ENCODE peak calls at places on chromosome 9, in eight cellular contexts. C is H9; U is pancreas; S is CD4-positive, CD25-positive, alpha-beta regulatory T cell; W is dorsolateral prefrontal cortex; R is psoas muscle; H is breast epithelium; N is stomach. D is an unnamed sample.

GRCh38 chr9:76136986-76137385 is 246.5 kb downstream of the PCSK5 start:
- DNase-seq in C (no peak), U (no peak), S (peak), W (no peak), R (no peak), H (no peak), N (no peak), D (no peak)

GRCh38 chr9:108665856-108666784 is 189.7 kb downstream of the ACTL7B start:
- DNase-seq in C (no peak), U (no peak), S (no peak), W (no peak), R (no peak), H (no peak), N (no peak), D (no peak)

GRCh38 chr9:38083858-38084555 is 15.0 kb upstream of the SHB start:
- DNase-seq in C (no peak), U (no peak), S (no peak), W (no peak), R (no peak), H (no peak), N (no peak), D (no peak)

GRCh38 chr9:14670718-14671117 is 22.5 kb downstream of the ZDHHC21 start:
- DNase-seq in C (no peak), U (no peak), S (no peak), W (no peak), R (no peak), H (no peak), N (no peak), D (no peak)

GRCh38 chr9:121634329-121634784 is 17.1 kb upstream of the DAB2IP start:
- DNase-seq in C (no peak), U (no peak), S (no peak), W (no peak), R (no peak), H (no peak), N (no peak), D (no peak)

GRCh38 chr9:130138791-130139190 is 33.4 kb upstream of the NCS1 start:
- DNase-seq in C (no peak), U (no peak), S (peak), W (peak), R (peak), H (peak), N (no peak), D (no peak)

GRCh38 chr9:100426532-100427365 is at the start of gene MSANTD3:
- DNase-seq in C (peak), U (peak), S (peak), W (no peak), R (peak), H (peak), N (peak), D (peak)

GRCh38 chr9:130111805-130112204 is 58.1 kb downstream of the GPR107 start:
- DNase-seq in C (no peak), U (no peak), S (no peak), W (no peak), R (no peak), H (no peak), N (no peak), D (no peak)

GRCh38 chr9:72362680-72363139 is 2.3 kb downstream of the ZFAND5 start:
- DNase-seq in C (no peak), U (no peak), S (peak), W (peak), R (peak), H (peak), N (peak), D (peak)

GRCh38 chr9:13626601-13627000 is 347.1 kb upstream of the MPDZ start:
- DNase-seq in C (no peak), U (no peak), S (no peak), W (no peak), R (no peak), H (no peak), N (no peak), D (no peak)

GRCh38 chr9:13627071-13627470 is 347.6 kb upstream of the MPDZ start:
- DNase-seq in C (no peak), U (no peak), S (no peak), W (no peak), R (no peak), H (no peak), N (no peak), D (no peak)

GRCh38 chr9:13629067-13629466 is 349.6 kb upstream of the MPDZ start:
- DNase-seq in C (no peak), U (no peak), S (no peak), W (no peak), R (no peak), H (no peak), N (no peak), D (no peak)

GRCh38 chr9:13627502-13627901 is 348.0 kb upstream of the MPDZ start:
- DNase-seq in C (no peak), U (no peak), S (no peak), W (no peak), R (no peak), H (no peak), N (no peak), D (no peak)

GRCh38 chr9:13628526-13628925 is 349.0 kb upstream of the MPDZ start:
- DNase-seq in C (no peak), U (no peak), S (no peak), W (no peak), R (no peak), H (no peak), N (no peak), D (no peak)
- H3K27ac ChIP-seq in C (no peak), U (no peak), S (no peak), W (no peak), R (no peak), H (no peak), N (no peak), D (no peak)

GRCh38 chr9:128214571-128215490 is 11.7 kb downstream of the DNM1 start:
- DNase-seq in C (no peak), U (peak), S (no peak), W (peak), R (no peak), H (no peak), N (no peak), D (no peak)
- H3K27ac ChIP-seq in C (no peak), U (peak), S (no peak), W (peak), R (no peak), H (peak), N (peak), D (no peak)

GRCh38 chr9:137305788-137306545 is 3.9 kb upstream of the NRARP start:
- DNase-seq in C (peak), U (peak), S (peak), W (no peak), R (no peak), H (no peak), N (no peak), D (no peak)
- H3K27ac ChIP-seq in C (no peak), U (peak), S (peak), W (peak), R (peak), H (peak), N (peak), D (no peak)

DNA sequence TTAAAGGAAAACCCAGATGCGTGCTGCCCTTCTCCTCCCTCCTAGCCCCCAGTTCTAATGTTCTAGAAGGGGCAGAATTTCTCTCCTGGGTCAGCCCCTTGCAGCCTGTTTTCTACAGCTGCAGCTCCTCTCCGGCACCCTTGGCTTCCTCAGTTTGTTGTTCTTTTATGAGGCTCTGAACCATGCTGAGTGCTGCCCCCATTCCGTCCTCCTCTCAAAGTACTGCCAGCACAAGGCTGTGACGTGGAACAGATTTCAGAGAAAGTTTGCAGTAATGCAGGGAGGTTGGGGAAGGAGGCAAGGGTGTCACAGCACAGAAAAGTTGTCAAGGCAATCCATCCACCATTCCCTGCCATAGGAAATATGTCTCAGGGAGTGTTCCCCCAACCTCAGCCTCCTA is 63.3 kb downstream of the RGS3 start:
- DNase-seq in C (no peak), U (no peak), S (no peak), W (no peak), R (no peak), H (no peak), N (no peak), D (peak)
- H3K27ac ChIP-seq in C (no peak), U (no peak), S (no peak), W (peak), R (peak), H (no peak), N (peak), D (peak)

GRCh38 chr9:1235650-1236401 is 185.7 kb downstream of the DMRT2 start:
- DNase-seq in C (no peak), U (no peak), S (no peak), W (no peak), R (no peak), H (no peak), N (no peak), D (no peak)

GRCh38 chr9:1233568-1233967 is 183.4 kb downstream of the DMRT2 start:
- DNase-seq in C (no peak), U (no peak), S (no peak), W (no peak), R (no peak), H (no peak), N (no peak), D (no peak)

GRCh38 chr9:1231998-1232919 is 182.1 kb downstream of the DMRT2 start:
- DNase-seq in C (no peak), U (no peak), S (no peak), W (no peak), R (peak), H (peak), N (peak), D (no peak)
- H3K27ac ChIP-seq in C (no peak), U (peak), S (no peak), W (no peak), R (peak), H (peak), N (peak), D (no peak)

D was measured in substantia nigra.